ENCODE peak calls at places on chromosomes 3 and 15, in four cellular contexts. Z, K, F and W are unnamed samples.

GRCh38 chr15:40430271-40430805 is 10.4 kb upstream of the BAHD1 start:
- DNase-seq in F (no peak), K (no peak), Z (no peak), W (no peak)

GRCh38 chr15:92817339-92817886 is 82.7 kb upstream of the CHD2 start:
- DNase-seq in K (no peak), Z (no peak), F (no peak), W (no peak)

GRCh38 chr3:41708176-41708575 is 253.7 kb downstream of the ULK4 start:
- DNase-seq in F (no peak), K (no peak), Z (no peak), W (no peak)

GRCh38 chr3:142239421-142239820 is 14.0 kb upstream of the GK5 start:
- DNase-seq in F (no peak), Z (no peak), K (no peak), W (no peak)

GRCh38 chr3:142087676-142088075 is 61.7 kb downstream of the TFDP2 start:
- DNase-seq in F (no peak), Z (no peak), K (no peak), W (peak; percentile 51)

GRCh38 chr15:63381301-63382192 is at the start of gene CA12:
- DNase-seq in K (peak; percentile 79), F (peak; percentile 80), Z (no peak), W (no peak)

GRCh38 chr15:74901612-74902063 is 5.0 kb downstream of the FAM219B start:
- DNase-seq in Z (no peak), K (peak; percentile 80), F (no peak), W (no peak)

GRCh38 chr3:12158387-12159226 is at the start of gene TIMP4:
- DNase-seq in F (peak; percentile 24), Z (no peak), K (peak; percentile 74), W (no peak)

GRCh38 chr15:65130941-65131340 is 2.7 kb downstream of the PDCD7 start:
- DNase-seq in F (no peak), Z (no peak), K (no peak), W (no peak)

GRCh38 chr15:92151741-92152140 is 241.9 kb upstream of the ST8SIA2 start:
- DNase-seq in Z (no peak), F (no peak), K (no peak), W (no peak)

GRCh38 chr3:1945698-1946097 is 153.0 kb upstream of the CNTN4 start:
- DNase-seq in F (no peak), K (no peak), Z (no peak), W (no peak)

GRCh38 chr15:45550436-45550835 is 27.9 kb upstream of the SLC30A4 start:
- DNase-seq in F (no peak), K (no peak), Z (no peak), W (no peak)

GRCh38 chr3:193016437-193016887 is 98.8 kb upstream of the MB21D2 start:
- DNase-seq in K (no peak), F (peak; percentile 43), Z (no peak), W (no peak)

GRCh38 chr3:36201546-36201945 is 178.8 kb upstream of the STAC start:
- DNase-seq in Z (no peak), F (no peak), K (no peak), W (no peak)

GRCh38 chr3:158272071-158272470 is 162.2 kb downstream of the RSRC1 start:
- DNase-seq in F (no peak), K (no peak), Z (no peak), W (no peak)

GRCh38 chr15:76163429-76164020 is 103.7 kb downstream of the TMEM266 start:
- DNase-seq in F (peak; percentile 83), K (peak; percentile 80), Z (no peak), W (no peak)

GRCh38 chr3:184825456-184825855 is 13.5 kb downstream of the VPS8 start:
- DNase-seq in F (no peak), Z (no peak), K (no peak), W (no peak)